ENCODE peak calls at places on chromosome 3, in seven cellular contexts. One of them, this sample, is unnamed.

GRCh38 chr3:25473246-25473645 is 45.2 kb downstream of the RARB start:
- DNase-seq in SK-N-MC: no peak
- DNase-seq in GM12891: no peak
- DNase-seq in suprapubic skin: no peak
- DNase-seq in SK-N-SH: no peak
- DNase-seq in esophagus muscularis mucosa: no peak
- DNase-seq in upper lobe of left lung: no peak
- DNase-seq in this sample: no peak

GRCh38 chr3:150697646-150698045 is 6.1 kb downstream of the ERICH6 start:
- DNase-seq in upper lobe of left lung: no peak
- DNase-seq in SK-N-SH: no peak
- DNase-seq in SK-N-MC: no peak
- DNase-seq in suprapubic skin: no peak
- DNase-seq in esophagus muscularis mucosa: no peak
- DNase-seq in GM12891: no peak
- DNase-seq in this sample: no peak

GRCh38 chr3:52240059-52240885 is 1.3 kb upstream of the TWF2 start:
- DNase-seq in SK-N-SH: peak
- DNase-seq in SK-N-MC: peak
- DNase-seq in suprapubic skin: peak
- DNase-seq in upper lobe of left lung: no peak
- DNase-seq in esophagus muscularis mucosa: no peak
- DNase-seq in GM12891: no peak
- DNase-seq in this sample: peak

GRCh38 chr3:157282261-157283191 is 122.6 kb upstream of the CCNL1 start:
- DNase-seq in GM12891: no peak
- DNase-seq in esophagus muscularis mucosa: no peak
- DNase-seq in suprapubic skin: peak
- DNase-seq in SK-N-MC: peak
- DNase-seq in upper lobe of left lung: no peak
- DNase-seq in SK-N-SH: no peak
- DNase-seq in this sample: no peak

GRCh38 chr3:89186446-89186845 is 79.0 kb downstream of the EPHA3 start:
- DNase-seq in suprapubic skin: no peak
- DNase-seq in SK-N-SH: no peak
- DNase-seq in esophagus muscularis mucosa: no peak
- DNase-seq in upper lobe of left lung: no peak
- DNase-seq in SK-N-MC: no peak
- DNase-seq in GM12891: no peak
- DNase-seq in this sample: no peak

GRCh38 chr3:32109256-32109655 is 2.8 kb downstream of the GPD1L start:
- DNase-seq in upper lobe of left lung: no peak
- DNase-seq in SK-N-MC: no peak
- DNase-seq in SK-N-SH: peak
- DNase-seq in esophagus muscularis mucosa: peak
- DNase-seq in GM12891: no peak
- DNase-seq in suprapubic skin: peak
- DNase-seq in this sample: no peak

GRCh38 chr3:134364936-134365765 is 9.1 kb downstream of the AMOTL2 start:
- DNase-seq in upper lobe of left lung: no peak
- DNase-seq in suprapubic skin: peak
- DNase-seq in SK-N-MC: no peak
- DNase-seq in SK-N-SH: no peak
- DNase-seq in GM12891: no peak
- DNase-seq in esophagus muscularis mucosa: no peak
- DNase-seq in this sample: peak

GRCh38 chr3:39142067-39142466 is 11.3 kb downstream of the CSRNP1 start:
- DNase-seq in SK-N-MC: no peak
- DNase-seq in upper lobe of left lung: no peak
- DNase-seq in suprapubic skin: no peak
- DNase-seq in esophagus muscularis mucosa: no peak
- DNase-seq in GM12891: no peak
- DNase-seq in SK-N-SH: no peak
- DNase-seq in this sample: no peak

GRCh38 chr3:127052121-127052561 is 69.2 kb downstream of the PLXNA1 start:
- DNase-seq in suprapubic skin: no peak
- DNase-seq in esophagus muscularis mucosa: no peak
- DNase-seq in SK-N-MC: no peak
- DNase-seq in SK-N-SH: no peak
- DNase-seq in GM12891: no peak
- DNase-seq in upper lobe of left lung: peak
- DNase-seq in this sample: peak

GRCh38 chr3:190089711-190090110 is 31.0 kb downstream of the P3H2 start:
- DNase-seq in SK-N-MC: no peak
- DNase-seq in upper lobe of left lung: no peak
- DNase-seq in esophagus muscularis mucosa: no peak
- DNase-seq in GM12891: no peak
- DNase-seq in suprapubic skin: no peak
- DNase-seq in SK-N-SH: no peak
- DNase-seq in this sample: no peak

GRCh38 chr3:14210843-14211594 is 32.4 kb downstream of the LSM3 start:
- DNase-seq in suprapubic skin: no peak
- DNase-seq in SK-N-MC: no peak
- DNase-seq in GM12891: no peak
- DNase-seq in SK-N-SH: no peak
- DNase-seq in upper lobe of left lung: no peak
- DNase-seq in esophagus muscularis mucosa: peak
- DNase-seq in this sample: no peak

GRCh38 chr3:170309044-170309443 is 48.5 kb upstream of the SKIL start:
- DNase-seq in esophagus muscularis mucosa: no peak
- DNase-seq in GM12891: no peak
- DNase-seq in SK-N-SH: no peak
- DNase-seq in SK-N-MC: no peak
- DNase-seq in upper lobe of left lung: no peak
- DNase-seq in suprapubic skin: no peak
- DNase-seq in this sample: no peak

GRCh38 chr3:181892848-181893247 is 181.1 kb downstream of the SOX2 start:
- DNase-seq in suprapubic skin: no peak
- DNase-seq in SK-N-SH: no peak
- DNase-seq in GM12891: no peak
- DNase-seq in upper lobe of left lung: no peak
- DNase-seq in SK-N-MC: no peak
- DNase-seq in esophagus muscularis mucosa: no peak
- DNase-seq in this sample: no peak

GRCh38 chr3:34687671-34688070 is 889.2 kb downstream of the PDCD6IP start:
- DNase-seq in SK-N-MC: no peak
- DNase-seq in esophagus muscularis mucosa: no peak
- DNase-seq in suprapubic skin: no peak
- DNase-seq in upper lobe of left lung: no peak
- DNase-seq in GM12891: no peak
- DNase-seq in SK-N-SH: no peak
- DNase-seq in this sample: no peak

GRCh38 chr3:182327196-182327681 is 466.1 kb upstream of the ATP11B start:
- DNase-seq in suprapubic skin: no peak
- DNase-seq in SK-N-SH: peak
- DNase-seq in esophagus muscularis mucosa: no peak
- DNase-seq in GM12891: no peak
- DNase-seq in upper lobe of left lung: peak
- DNase-seq in SK-N-MC: no peak
- DNase-seq in this sample: no peak

GRCh38 chr3:190261740-190262139 is 60.5 kb downstream of the CLDN1 start:
- DNase-seq in SK-N-SH: no peak
- DNase-seq in SK-N-MC: no peak
- DNase-seq in upper lobe of left lung: no peak
- DNase-seq in GM12891: no peak
- DNase-seq in suprapubic skin: no peak
- DNase-seq in esophagus muscularis mucosa: no peak
- DNase-seq in this sample: no peak

GRCh38 chr3:188752850-188753249 is 418.9 kb upstream of the TPRG1 start:
- DNase-seq in esophagus muscularis mucosa: no peak
- DNase-seq in GM12891: no peak
- DNase-seq in SK-N-SH: no peak
- DNase-seq in suprapubic skin: no peak
- DNase-seq in SK-N-MC: no peak
- DNase-seq in upper lobe of left lung: no peak
- DNase-seq in this sample: no peak

GRCh38 chr3:152828075-152828840 is 6.7 kb upstream of the P2RY1 start:
- DNase-seq in upper lobe of left lung: no peak
- DNase-seq in esophagus muscularis mucosa: no peak
- DNase-seq in GM12891: no peak
- DNase-seq in SK-N-SH: no peak
- DNase-seq in SK-N-MC: no peak
- DNase-seq in suprapubic skin: no peak
- DNase-seq in this sample: no peak

GRCh38 chr3:58260733-58261132 is 23.1 kb downstream of the ABHD6 start:
- DNase-seq in GM12891: no peak
- DNase-seq in upper lobe of left lung: no peak
- DNase-seq in suprapubic skin: no peak
- DNase-seq in SK-N-MC: no peak
- DNase-seq in SK-N-SH: no peak
- DNase-seq in esophagus muscularis mucosa: no peak
- DNase-seq in this sample: no peak

GRCh38 chr3:38545396-38545949 is 49.3 kb downstream of the EXOG start:
- DNase-seq in esophagus muscularis mucosa: no peak
- DNase-seq in upper lobe of left lung: no peak
- DNase-seq in GM12891: no peak
- DNase-seq in SK-N-SH: no peak
- DNase-seq in SK-N-MC: no peak
- DNase-seq in suprapubic skin: no peak
- DNase-seq in this sample: peak

GRCh38 chr3:175655366-175655765 is 796.2 kb downstream of the NAALADL2 start:
- DNase-seq in upper lobe of left lung: no peak
- DNase-seq in GM12891: no peak
- DNase-seq in suprapubic skin: no peak
- DNase-seq in esophagus muscularis mucosa: no peak
- DNase-seq in SK-N-MC: no peak
- DNase-seq in SK-N-SH: no peak
- DNase-seq in this sample: no peak

GRCh38 chr3:182212479-182213076 is 500.9 kb downstream of the SOX2 start:
- DNase-seq in SK-N-SH: peak
- DNase-seq in SK-N-MC: no peak
- DNase-seq in esophagus muscularis mucosa: no peak
- DNase-seq in GM12891: no peak
- DNase-seq in upper lobe of left lung: no peak
- DNase-seq in suprapubic skin: no peak
- DNase-seq in this sample: no peak

GRCh38 chr3:34140606-34141005 is 342.2 kb downstream of the PDCD6IP start:
- DNase-seq in suprapubic skin: no peak
- DNase-seq in SK-N-SH: no peak
- DNase-seq in esophagus muscularis mucosa: no peak
- DNase-seq in GM12891: no peak
- DNase-seq in SK-N-MC: peak
- DNase-seq in upper lobe of left lung: no peak
- DNase-seq in this sample: no peak

GRCh38 chr3:30113906-30114305 is 492.5 kb upstream of the TGFBR2 start:
- DNase-seq in suprapubic skin: no peak
- DNase-seq in upper lobe of left lung: no peak
- DNase-seq in GM12891: no peak
- DNase-seq in SK-N-SH: no peak
- DNase-seq in SK-N-MC: no peak
- DNase-seq in esophagus muscularis mucosa: no peak
- DNase-seq in this sample: no peak

GRCh38 chr3:59052803-59053411 is 3.1 kb upstream of the CFAP20DC start:
- DNase-seq in upper lobe of left lung: no peak
- DNase-seq in SK-N-MC: no peak
- DNase-seq in suprapubic skin: no peak
- DNase-seq in esophagus muscularis mucosa: no peak
- DNase-seq in SK-N-SH: peak
- DNase-seq in GM12891: peak
- DNase-seq in this sample: no peak

DNA sequence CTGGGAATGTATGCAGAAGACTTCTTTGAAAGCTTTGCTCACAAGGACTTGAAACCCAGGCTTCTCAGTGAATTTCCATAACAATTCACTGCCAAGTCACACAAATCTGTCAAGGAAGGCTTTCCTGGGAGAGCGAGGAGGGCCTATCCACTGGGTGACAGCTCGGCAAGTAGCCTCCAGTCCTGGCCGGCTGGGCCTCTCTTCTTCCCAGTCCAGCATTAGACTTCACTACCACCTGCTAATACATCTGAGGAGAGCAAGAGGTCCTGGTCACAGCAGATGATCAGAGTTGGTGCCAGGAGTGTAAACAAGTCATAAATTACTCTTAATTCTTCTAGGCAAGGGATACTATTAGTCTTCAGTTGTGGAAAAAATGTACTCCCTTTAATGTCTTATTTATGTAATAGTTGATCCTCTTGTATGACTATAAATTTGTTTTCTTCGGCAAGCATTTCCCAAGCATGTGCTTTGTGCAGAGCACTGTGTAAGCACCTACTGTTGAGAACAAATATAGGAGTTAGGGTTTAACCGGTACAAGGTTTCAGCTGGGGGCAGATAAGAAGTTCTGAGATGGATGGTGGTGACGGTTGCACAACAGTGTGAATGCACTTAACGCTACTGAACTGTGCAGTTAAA is 162.9 kb downstream of the VGLL4 start:
- DNase-seq in GM12891: no peak
- DNase-seq in esophagus muscularis mucosa: no peak
- DNase-seq in upper lobe of left lung: no peak
- DNase-seq in SK-N-SH: no peak
- DNase-seq in SK-N-MC: no peak
- DNase-seq in suprapubic skin: no peak
- DNase-seq in this sample: no peak
- TF ChIP-seq POLR2AphosphoS5 in GM12891: no peak
- TF ChIP-seq POLR2AphosphoS5 in esophagus muscularis mucosa: no peak
- TF ChIP-seq POLR2AphosphoS5 in upper lobe of left lung: no peak
- TF ChIP-seq POLR2AphosphoS5 in SK-N-SH: no peak
- TF ChIP-seq POLR2AphosphoS5 in SK-N-MC: no peak
- TF ChIP-seq POLR2AphosphoS5 in suprapubic skin: no peak
- TF ChIP-seq POLR2AphosphoS5 in this sample: no peak

DNA sequence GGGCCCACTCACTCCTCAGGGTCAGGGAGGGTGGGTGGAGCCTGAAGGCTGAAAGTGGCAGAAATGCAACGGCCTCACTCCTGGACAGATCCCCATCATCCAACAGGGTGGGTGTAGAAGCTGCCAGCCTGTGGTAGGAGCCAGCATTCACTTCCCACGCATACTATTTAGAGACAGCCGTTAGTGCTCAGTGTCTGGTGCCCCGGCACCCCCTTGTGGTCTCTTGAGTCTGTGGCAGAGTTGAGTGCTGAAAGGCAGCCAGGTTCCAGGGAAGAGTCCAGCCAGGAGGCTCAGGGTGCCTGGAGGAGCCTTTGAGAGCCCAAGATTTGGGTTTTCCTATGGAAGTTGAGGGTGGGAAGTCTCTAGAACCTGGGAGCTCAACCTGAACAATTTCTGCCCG is 2.1 kb upstream of the GNAT1 start:
- DNase-seq in GM12891: no peak
- DNase-seq in suprapubic skin: no peak
- DNase-seq in esophagus muscularis mucosa: no peak
- DNase-seq in SK-N-MC: no peak
- DNase-seq in upper lobe of left lung: no peak
- DNase-seq in SK-N-SH: peak
- DNase-seq in this sample: no peak
- TF ChIP-seq POLR2AphosphoS5 in GM12891: no peak
- TF ChIP-seq POLR2AphosphoS5 in suprapubic skin: no peak
- TF ChIP-seq POLR2AphosphoS5 in esophagus muscularis mucosa: peak
- TF ChIP-seq POLR2AphosphoS5 in SK-N-MC: no peak
- TF ChIP-seq POLR2AphosphoS5 in upper lobe of left lung: peak
- TF ChIP-seq POLR2AphosphoS5 in SK-N-SH: no peak
- TF ChIP-seq POLR2AphosphoS5 in this sample: peak

GRCh38 chr3:125990253-125990970 is 21.4 kb downstream of the ROPN1B start:
- DNase-seq in upper lobe of left lung: peak
- DNase-seq in GM12891: peak
- DNase-seq in suprapubic skin: peak
- DNase-seq in esophagus muscularis mucosa: peak
- DNase-seq in SK-N-SH: peak
- DNase-seq in SK-N-MC: no peak
- DNase-seq in this sample: peak
- TF ChIP-seq POLR2AphosphoS5 in upper lobe of left lung: no peak
- TF ChIP-seq POLR2AphosphoS5 in GM12891: peak
- TF ChIP-seq POLR2AphosphoS5 in suprapubic skin: no peak
- TF ChIP-seq POLR2AphosphoS5 in esophagus muscularis mucosa: peak
- TF ChIP-seq POLR2AphosphoS5 in SK-N-SH: peak
- TF ChIP-seq POLR2AphosphoS5 in SK-N-MC: no peak
- TF ChIP-seq POLR2AphosphoS5 in this sample: peak

GRCh38 chr3:172522871-172523818 is at the start of gene TNFSF10:
- DNase-seq in suprapubic skin: peak
- DNase-seq in SK-N-SH: no peak
- DNase-seq in GM12891: peak
- DNase-seq in esophagus muscularis mucosa: peak
- DNase-seq in SK-N-MC: no peak
- DNase-seq in upper lobe of left lung: no peak
- DNase-seq in this sample: peak
- TF ChIP-seq POLR2AphosphoS5 in suprapubic skin: no peak
- TF ChIP-seq POLR2AphosphoS5 in SK-N-SH: no peak
- TF ChIP-seq POLR2AphosphoS5 in GM12891: peak
- TF ChIP-seq POLR2AphosphoS5 in esophagus muscularis mucosa: peak
- TF ChIP-seq POLR2AphosphoS5 in SK-N-MC: no peak
- TF ChIP-seq POLR2AphosphoS5 in upper lobe of left lung: peak
- TF ChIP-seq POLR2AphosphoS5 in this sample: peak

This sample was measured in spleen.